ENCODE peak calls at places on chromosomes 2 and 18, in five cellular contexts. T, M, G, A and N are unnamed samples.

GRCh38 chr2:42053791-42054656 is 6.2 kb downstream of the PKDCC start:
- DNase-seq in M (no peak), T (no peak), A (peak; percentile 92), G (peak; percentile 89), N (peak; percentile 48)

GRCh38 chr2:233542507-233542906 is 24.1 kb downstream of the USP40 start:
- DNase-seq in T (peak; percentile 93), A (no peak), G (peak; percentile 58), M (no peak), N (no peak)

GRCh38 chr18:45197526-45197970 is 417.7 kb upstream of the SLC14A2 start:
- DNase-seq in M (no peak), G (no peak), A (no peak), T (peak; percentile 50), N (no peak)

GRCh38 chr2:168671932-168672331 is 130.5 kb upstream of the NOSTRIN start:
- DNase-seq in G (no peak), M (no peak), T (no peak), A (no peak), N (no peak)

GRCh38 chr18:56575819-56576663 is 62.4 kb downstream of the TXNL1 start:
- DNase-seq in M (peak; percentile 54), G (no peak), A (no peak), T (peak; percentile 61), N (no peak)

GRCh38 chr2:17543848-17544645 is 3.6 kb downstream of the VSNL1 start:
- DNase-seq in T (peak; percentile 37), G (no peak), M (no peak), A (no peak), N (no peak)

GRCh38 chr2:95289251-95289650 is 7.9 kb upstream of the KCNIP3 start:
- DNase-seq in G (no peak), T (no peak), A (no peak), M (no peak), N (no peak)

GRCh38 chr2:19349911-19350677 is 8.3 kb downstream of the OSR1 start:
- DNase-seq in T (no peak), A (no peak), G (peak; percentile 76), M (no peak), N (peak; percentile 65)

GRCh38 chr2:197071213-197071612 is 144.7 kb upstream of the PGAP1 start:
- DNase-seq in T (no peak), M (no peak), G (no peak), A (no peak), N (no peak)

DNA sequence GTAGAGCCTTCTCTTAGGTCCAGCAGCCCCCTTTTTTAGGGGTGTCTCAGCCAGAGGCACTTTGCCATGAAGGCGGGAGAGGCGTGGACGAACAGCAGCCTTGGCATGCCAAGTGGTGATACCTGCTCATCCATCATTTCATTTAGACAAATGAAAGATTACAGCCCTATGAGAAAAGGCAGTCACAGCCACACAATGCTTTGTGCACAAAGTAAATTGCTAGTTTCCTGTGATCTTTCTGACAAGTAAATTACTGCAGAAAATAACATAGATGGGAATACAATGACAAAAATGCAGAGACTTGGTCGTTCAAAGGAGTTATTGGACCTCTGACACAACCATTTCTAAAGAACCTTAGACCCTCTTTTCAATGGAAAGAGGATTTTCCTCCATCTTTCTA is 94.9 kb downstream of the RND3 start:
- DNase-seq in G (no peak), A (no peak), T (no peak), M (no peak), N (no peak)
- H3K4me3 ChIP-seq in G (no peak overlapping the region), A (no peak overlapping the region), T (no peak overlapping the region), M (no peak overlapping the region), N (no peak overlapping the region)

GRCh38 chr2:114079366-114080004 is 189.6 kb downstream of the ACTR3 start:
- DNase-seq in M (no peak), T (no peak), G (no peak), A (no peak), N (no peak)
- H3K4me3 ChIP-seq in M (no peak overlapping the region), T (no peak overlapping the region), G (no peak overlapping the region), A (no peak overlapping the region), N (no peak overlapping the region)

GRCh38 chr2:156537147-156537546 is 101.0 kb downstream of the GPD2 start:
- DNase-seq in T (peak; percentile 78), M (no peak), G (no peak), A (no peak), N (no peak)
- H3K4me3 ChIP-seq in T (no peak overlapping the region), M (no peak overlapping the region), G (no peak overlapping the region), A (no peak overlapping the region), N (no peak overlapping the region)

DNA sequence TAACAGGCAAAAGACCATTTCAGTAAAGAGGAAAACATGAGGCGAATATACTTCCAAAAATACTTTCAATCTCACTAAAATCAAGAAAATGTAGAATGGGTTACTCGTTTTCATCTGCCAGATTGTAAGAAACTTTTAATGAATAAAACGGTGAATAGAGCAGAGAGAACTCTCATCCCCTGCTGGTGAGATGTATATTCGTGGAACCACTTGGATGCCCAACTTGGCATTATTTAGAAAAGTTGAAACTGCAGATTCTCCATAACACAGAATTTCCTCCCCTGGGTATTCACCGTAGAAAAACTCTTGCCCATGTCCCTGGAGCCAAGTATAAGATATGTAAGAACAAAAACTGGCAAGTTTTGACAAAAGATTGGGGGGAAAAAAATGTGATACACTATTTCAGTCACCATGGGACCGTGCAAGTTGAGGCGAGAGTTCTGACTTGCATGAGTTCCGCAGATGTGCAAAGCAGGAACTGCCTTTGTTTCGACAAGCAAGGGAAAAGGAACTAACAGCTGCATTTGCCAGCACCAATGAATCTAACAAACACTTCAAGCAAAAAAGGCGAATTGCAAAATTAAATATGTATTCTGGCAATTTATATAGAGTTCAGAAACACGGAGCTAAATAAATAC is 14.8 kb downstream of the TIMM21 start:
- DNase-seq in M (no peak), G (no peak), T (no peak), A (no peak), N (no peak)
- H3K4me3 ChIP-seq in M (no peak overlapping the region), G (no peak overlapping the region), T (no peak overlapping the region), A (no peak overlapping the region), N (no peak overlapping the region)